ENCODE peak calls at places on chromosomes 12 and 14, in seven cellular contexts. One of them, this sample, is unnamed.

GRCh38 chr14:99729991-99730875 is 46.1 kb downstream of the CYP46A1 start:
- DNase-seq in GM20000: peak; percentile 93
- DNase-seq in activated naive CD8-positive, alpha-beta T cell treated with anti-CD3 and anti-CD28 coated beads for 36 hours: peak; percentile 75
- DNase-seq in EL: peak; percentile 47
- DNase-seq in germinal center: peak; percentile 76
- DNase-seq in astrocyte of the cerebellum: no peak
- DNase-seq in naive thymus-derived CD8-positive, alpha-beta T cell: peak; percentile 30
- DNase-seq in this sample: peak; percentile 86

GRCh38 chr12:13167226-13167625 is 29.3 kb upstream of the EMP1 start:
- DNase-seq in GM20000: no peak
- DNase-seq in activated naive CD8-positive, alpha-beta T cell treated with anti-CD3 and anti-CD28 coated beads for 36 hours: no peak
- DNase-seq in EL: peak; percentile 42
- DNase-seq in germinal center: no peak
- DNase-seq in astrocyte of the cerebellum: no peak
- DNase-seq in naive thymus-derived CD8-positive, alpha-beta T cell: no peak
- DNase-seq in this sample: no peak

GRCh38 chr14:58297762-58298476 is 436 bp upstream of the ARID4A start:
- DNase-seq in GM20000: peak; percentile 96
- DNase-seq in activated naive CD8-positive, alpha-beta T cell treated with anti-CD3 and anti-CD28 coated beads for 36 hours: peak; percentile 97
- DNase-seq in EL: peak; percentile 100
- DNase-seq in germinal center: peak; percentile 99
- DNase-seq in astrocyte of the cerebellum: peak; percentile 100
- DNase-seq in naive thymus-derived CD8-positive, alpha-beta T cell: peak; percentile 98
- DNase-seq in this sample: peak; percentile 100

GRCh38 chr12:3491938-3492867 is 1.2 kb downstream of the PRMT8 start:
- DNase-seq in GM20000: peak; percentile 88
- DNase-seq in activated naive CD8-positive, alpha-beta T cell treated with anti-CD3 and anti-CD28 coated beads for 36 hours: peak; percentile 62
- DNase-seq in EL: peak; percentile 43
- DNase-seq in germinal center: peak; percentile 62
- DNase-seq in astrocyte of the cerebellum: peak; percentile 20
- DNase-seq in naive thymus-derived CD8-positive, alpha-beta T cell: no peak
- DNase-seq in this sample: peak; percentile 58

GRCh38 chr12:124567035-124567672 is at the start of gene NCOR2:
- DNase-seq in GM20000: peak; percentile 84
- DNase-seq in activated naive CD8-positive, alpha-beta T cell treated with anti-CD3 and anti-CD28 coated beads for 36 hours: peak; percentile 72
- DNase-seq in EL: peak; percentile 42
- DNase-seq in germinal center: peak; percentile 70
- DNase-seq in astrocyte of the cerebellum: no peak
- DNase-seq in naive thymus-derived CD8-positive, alpha-beta T cell: peak; percentile 61
- DNase-seq in this sample: peak; percentile 83

GRCh38 chr12:58812229-58812628 is 108.1 kb downstream of the LRIG3 start:
- DNase-seq in GM20000: no peak
- DNase-seq in activated naive CD8-positive, alpha-beta T cell treated with anti-CD3 and anti-CD28 coated beads for 36 hours: no peak
- DNase-seq in EL: no peak
- DNase-seq in germinal center: no peak
- DNase-seq in astrocyte of the cerebellum: no peak
- DNase-seq in naive thymus-derived CD8-positive, alpha-beta T cell: no peak
- DNase-seq in this sample: no peak

GRCh38 chr14:24398943-24399801 is at the start of gene NYNRIN:
- DNase-seq in GM20000: no peak
- DNase-seq in activated naive CD8-positive, alpha-beta T cell treated with anti-CD3 and anti-CD28 coated beads for 36 hours: peak; percentile 47
- DNase-seq in EL: peak; percentile 53
- DNase-seq in germinal center: peak; percentile 42
- DNase-seq in astrocyte of the cerebellum: no peak
- DNase-seq in naive thymus-derived CD8-positive, alpha-beta T cell: peak; percentile 26
- DNase-seq in this sample: no peak

GRCh38 chr12:65557425-65558167 is 266.7 kb upstream of the HMGA2 start:
- DNase-seq in GM20000: no peak
- DNase-seq in activated naive CD8-positive, alpha-beta T cell treated with anti-CD3 and anti-CD28 coated beads for 36 hours: no peak
- DNase-seq in EL: no peak
- DNase-seq in germinal center: no peak
- DNase-seq in astrocyte of the cerebellum: no peak
- DNase-seq in naive thymus-derived CD8-positive, alpha-beta T cell: no peak
- DNase-seq in this sample: no peak

GRCh38 chr12:112815589-112816321 is 24.2 kb downstream of the RPH3A start:
- DNase-seq in GM20000: no peak
- DNase-seq in activated naive CD8-positive, alpha-beta T cell treated with anti-CD3 and anti-CD28 coated beads for 36 hours: no peak
- DNase-seq in EL: no peak
- DNase-seq in germinal center: no peak
- DNase-seq in astrocyte of the cerebellum: no peak
- DNase-seq in naive thymus-derived CD8-positive, alpha-beta T cell: no peak
- DNase-seq in this sample: no peak

GRCh38 chr14:96584199-96584906 is 82.2 kb downstream of the PAPOLA start:
- DNase-seq in GM20000: peak; percentile 73
- DNase-seq in activated naive CD8-positive, alpha-beta T cell treated with anti-CD3 and anti-CD28 coated beads for 36 hours: peak; percentile 49
- DNase-seq in EL: peak; percentile 9
- DNase-seq in germinal center: peak; percentile 80
- DNase-seq in astrocyte of the cerebellum: peak; percentile 9
- DNase-seq in naive thymus-derived CD8-positive, alpha-beta T cell: no peak
- DNase-seq in this sample: peak; percentile 93

GRCh38 chr14:21525995-21526671 is at the start of gene SALL2:
- DNase-seq in GM20000: peak; percentile 78
- DNase-seq in activated naive CD8-positive, alpha-beta T cell treated with anti-CD3 and anti-CD28 coated beads for 36 hours: peak; percentile 73
- DNase-seq in EL: peak; percentile 76
- DNase-seq in germinal center: peak; percentile 17
- DNase-seq in astrocyte of the cerebellum: peak; percentile 33
- DNase-seq in naive thymus-derived CD8-positive, alpha-beta T cell: peak; percentile 68
- DNase-seq in this sample: no peak

GRCh38 chr14:42078345-42078744 is 471.7 kb downstream of the LRFN5 start:
- DNase-seq in GM20000: no peak
- DNase-seq in activated naive CD8-positive, alpha-beta T cell treated with anti-CD3 and anti-CD28 coated beads for 36 hours: no peak
- DNase-seq in EL: no peak
- DNase-seq in germinal center: no peak
- DNase-seq in astrocyte of the cerebellum: no peak
- DNase-seq in naive thymus-derived CD8-positive, alpha-beta T cell: no peak
- DNase-seq in this sample: no peak

GRCh38 chr14:25111061-25111601 is 61.2 kb upstream of the STXBP6 start:
- DNase-seq in GM20000: no peak
- DNase-seq in activated naive CD8-positive, alpha-beta T cell treated with anti-CD3 and anti-CD28 coated beads for 36 hours: no peak
- DNase-seq in EL: peak; percentile 98
- DNase-seq in germinal center: no peak
- DNase-seq in astrocyte of the cerebellum: peak; percentile 92
- DNase-seq in naive thymus-derived CD8-positive, alpha-beta T cell: no peak
- DNase-seq in this sample: no peak

GRCh38 chr12:78793491-78793890 is 71.1 kb upstream of the SYT1 start:
- DNase-seq in GM20000: no peak
- DNase-seq in activated naive CD8-positive, alpha-beta T cell treated with anti-CD3 and anti-CD28 coated beads for 36 hours: no peak
- DNase-seq in EL: no peak
- DNase-seq in germinal center: no peak
- DNase-seq in astrocyte of the cerebellum: no peak
- DNase-seq in naive thymus-derived CD8-positive, alpha-beta T cell: no peak
- DNase-seq in this sample: no peak

GRCh38 chr12:31954925-31955678 is 4.1 kb upstream of the RESF1 start:
- DNase-seq in GM20000: no peak
- DNase-seq in activated naive CD8-positive, alpha-beta T cell treated with anti-CD3 and anti-CD28 coated beads for 36 hours: no peak
- DNase-seq in EL: no peak
- DNase-seq in germinal center: no peak
- DNase-seq in astrocyte of the cerebellum: no peak
- DNase-seq in naive thymus-derived CD8-positive, alpha-beta T cell: no peak
- DNase-seq in this sample: no peak

GRCh38 chr12:30533518-30533917 is 162.2 kb downstream of the IPO8 start:
- DNase-seq in GM20000: no peak
- DNase-seq in activated naive CD8-positive, alpha-beta T cell treated with anti-CD3 and anti-CD28 coated beads for 36 hours: no peak
- DNase-seq in EL: peak; percentile 3
- DNase-seq in germinal center: no peak
- DNase-seq in astrocyte of the cerebellum: no peak
- DNase-seq in naive thymus-derived CD8-positive, alpha-beta T cell: no peak
- DNase-seq in this sample: no peak

GRCh38 chr12:78208106-78208505 is 377.4 kb downstream of the NAV3 start:
- DNase-seq in GM20000: no peak
- DNase-seq in activated naive CD8-positive, alpha-beta T cell treated with anti-CD3 and anti-CD28 coated beads for 36 hours: no peak
- DNase-seq in EL: peak; percentile 34
- DNase-seq in germinal center: no peak
- DNase-seq in astrocyte of the cerebellum: no peak
- DNase-seq in naive thymus-derived CD8-positive, alpha-beta T cell: no peak
- DNase-seq in this sample: no peak

GRCh38 chr12:19130224-19131019 is 889 bp downstream of the PLEKHA5 start:
- DNase-seq in GM20000: peak; percentile 29
- DNase-seq in activated naive CD8-positive, alpha-beta T cell treated with anti-CD3 and anti-CD28 coated beads for 36 hours: peak; percentile 21
- DNase-seq in EL: peak; percentile 38
- DNase-seq in germinal center: peak; percentile 2
- DNase-seq in astrocyte of the cerebellum: no peak
- DNase-seq in naive thymus-derived CD8-positive, alpha-beta T cell: no peak
- DNase-seq in this sample: no peak

GRCh38 chr12:49642370-49642802 is 19.0 kb downstream of the PRPF40B start:
- DNase-seq in GM20000: no peak
- DNase-seq in activated naive CD8-positive, alpha-beta T cell treated with anti-CD3 and anti-CD28 coated beads for 36 hours: no peak
- DNase-seq in EL: no peak
- DNase-seq in germinal center: no peak
- DNase-seq in astrocyte of the cerebellum: no peak
- DNase-seq in naive thymus-derived CD8-positive, alpha-beta T cell: no peak
- DNase-seq in this sample: no peak

This sample was measured in Karpas-422.